ENCODE peak calls at places on chromosomes 2 and 18, in four cellular contexts. Z is spleen, V is cardiac muscle cell, U is H1. P is an unnamed sample.

GRCh38 chr18:63119647-63120046 is 199.9 kb downstream of the BCL2 start:
- DNase-seq in Z (no peak), V (peak), U (peak), P (no peak)

GRCh38 chr2:130766037-130766436 is 10.7 kb downstream of the AMER3 start:
- DNase-seq in Z (peak), V (no peak), U (no peak), P (no peak)

GRCh38 chr2:20198001-20198400 is 26.9 kb downstream of the SDC1 start:
- DNase-seq in Z (no peak), V (no peak), U (no peak), P (peak)

GRCh38 chr18:54191352-54191751 is 33.1 kb downstream of the MBD2 start:
- DNase-seq in Z (no peak), V (no peak), U (no peak), P (no peak)

GRCh38 chr2:213171147-213171546 is 19.7 kb upstream of the IKZF2 start:
- DNase-seq in Z (no peak), V (no peak), U (no peak), P (no peak)

GRCh38 chr2:234845602-234846588 is 105.9 kb upstream of the SH3BP4 start:
- DNase-seq in Z (no peak), V (no peak), U (no peak), P (no peak)

GRCh38 chr18:78857252-78858150 is 122.1 kb upstream of the SALL3 start:
- DNase-seq in Z (no peak), V (no peak), U (no peak), P (no peak)

GRCh38 chr2:195536863-195537262 is 120.2 kb upstream of the SLC39A10 start:
- DNase-seq in Z (no peak), V (no peak), U (no peak), P (no peak)

GRCh38 chr2:229178117-229178516 is 93.0 kb downstream of the PID1 start:
- DNase-seq in Z (no peak), V (no peak), U (no peak), P (no peak)

GRCh38 chr2:52810460-52810859 is 957.1 kb upstream of the CHAC2 start:
- DNase-seq in Z (no peak), V (peak), U (no peak), P (no peak)

GRCh38 chr2:239143858-239144712 is 256.7 kb downstream of the HDAC4 start:
- DNase-seq in Z (peak), V (peak), U (no peak), P (no peak)

GRCh38 chr2:230717595-230717994 is 5.0 kb downstream of the CAB39 start:
- DNase-seq in Z (no peak), V (no peak), U (no peak), P (no peak)

GRCh38 chr18:58953627-58954026 is 89.0 kb downstream of the ZNF532 start:
- DNase-seq in Z (no peak), V (peak), U (no peak), P (no peak)

GRCh38 chr2:317501-318424 is 29.9 kb upstream of the ALKAL2 start:
- DNase-seq in Z (no peak), V (peak), U (no peak), P (no peak)

GRCh38 chr2:135797497-135798274 is 39.3 kb downstream of the LCT start:
- DNase-seq in Z (peak), V (peak), U (peak), P (peak)

GRCh38 chr2:176566936-176567335 is 297.7 kb downstream of the MTX2 start:
- DNase-seq in Z (no peak), V (no peak), U (no peak), P (no peak)

GRCh38 chr2:288002-288742 is at the start of gene ALKAL2:
- DNase-seq in Z (no peak), V (peak), U (no peak), P (peak)

GRCh38 chr2:145076085-145076484 is 556.2 kb upstream of the ZEB2 start:
- DNase-seq in Z (no peak), V (no peak), U (no peak), P (no peak)

GRCh38 chr2:44615950-44616518 is 254.3 kb downstream of the CAMKMT start:
- DNase-seq in Z (no peak), V (no peak), U (no peak), P (no peak)

GRCh38 chr2:28398101-28398834 is 5.6 kb downstream of the FOSL2 start:
- DNase-seq in Z (no peak), V (peak), U (no peak), P (no peak)

GRCh38 chr2:118689456-118689855 is 158.0 kb downstream of the EN1 start:
- DNase-seq in Z (no peak), V (no peak), U (no peak), P (no peak)

GRCh38 chr18:35144628-35145027 is 96.2 kb upstream of the ZNF397 start:
- DNase-seq in Z (no peak), V (no peak), U (no peak), P (no peak)

GRCh38 chr2:98913916-98914712 is 21.9 kb downstream of the CRACDL start:
- DNase-seq in Z (peak), V (no peak), U (no peak), P (peak)

GRCh38 chr2:191617589-191617988 is 60.3 kb upstream of the NABP1 start:
- DNase-seq in Z (no peak), V (no peak), U (no peak), P (no peak)

GRCh38 chr2:218891275-218892135 is 10.9 kb downstream of the WNT10A start:
- DNase-seq in Z (no peak), V (no peak), U (no peak), P (no peak)

GRCh38 chr2:12718662-12719399 is 2.1 kb downstream of the TRIB2 start:
- DNase-seq in Z (peak), V (peak), U (no peak), P (no peak)
- TF ChIP-seq CTCF in Z (no peak), V (no peak), U (no peak), P (no peak)

GRCh38 chr18:25561923-25562322 is 210.0 kb upstream of the ZNF521 start:
- DNase-seq in Z (no peak), V (peak), U (no peak), P (no peak)
- TF ChIP-seq CTCF in Z (no peak), V (peak), U (peak), P (peak)

GRCh38 chr18:76273956-76274355 is 221.1 kb downstream of the ZNF516 start:
- DNase-seq in Z (no peak), V (no peak), U (no peak), P (no peak)

GRCh38 chr18:76275913-76276312 is 219.1 kb downstream of the ZNF516 start:
- DNase-seq in Z (no peak), V (no peak), U (no peak), P (no peak)

GRCh38 chr18:76273036-76273545 is 222.0 kb downstream of the ZNF516 start:
- DNase-seq in Z (no peak), V (no peak), U (no peak), P (no peak)

GRCh38 chr18:76274470-76275289 is 220.4 kb downstream of the ZNF516 start:
- DNase-seq in Z (no peak), V (no peak), U (no peak), P (no peak)
- TF ChIP-seq CTCF in Z (no peak), V (no peak), U (peak), P (peak)

GRCh38 chr2:182020319-182021055 is 34.8 kb downstream of the PPP1R1C start:
- DNase-seq in Z (no peak), V (peak), U (no peak), P (no peak)
- TF ChIP-seq CTCF in Z (no peak), V (no peak), U (no peak), P (no peak)

GRCh38 chr18:3447035-3447894 is 2.7 kb upstream of the TGIF1 start:
- DNase-seq in Z (peak), V (peak), U (no peak), P (peak)

GRCh38 chr18:3440340-3440739 is 9.6 kb upstream of the TGIF1 start:
- DNase-seq in Z (no peak), V (no peak), U (no peak), P (no peak)

GRCh38 chr18:3442894-3443293 is 7.1 kb upstream of the TGIF1 start:
- DNase-seq in Z (no peak), V (no peak), U (no peak), P (no peak)

GRCh38 chr18:3444954-3445353 is 5.0 kb upstream of the TGIF1 start:
- DNase-seq in Z (no peak), V (no peak), U (no peak), P (no peak)

DNA sequence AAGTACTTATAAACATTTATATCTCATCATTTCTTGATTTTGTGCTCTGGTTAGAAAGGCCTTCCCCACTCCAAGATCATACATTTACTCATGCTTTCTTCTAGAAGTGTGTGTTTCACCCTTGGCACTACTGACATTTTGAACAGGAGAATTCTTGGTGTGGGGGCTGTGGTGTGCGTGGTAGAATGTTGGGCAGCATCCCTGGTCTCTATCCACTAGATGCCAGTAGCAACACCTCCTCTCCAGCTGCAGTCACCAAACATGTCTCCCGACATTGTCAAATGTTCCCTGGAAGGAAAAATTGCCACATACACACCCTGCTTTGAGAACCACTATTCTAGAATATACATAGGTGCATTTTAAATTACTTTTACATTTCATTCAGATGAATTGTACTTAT is 8.7 kb upstream of the TGIF1 start:
- DNase-seq in Z (no peak), V (peak), U (no peak), P (no peak)
- TF ChIP-seq CTCF in Z (no peak), V (peak), U (peak), P (peak)

DNA sequence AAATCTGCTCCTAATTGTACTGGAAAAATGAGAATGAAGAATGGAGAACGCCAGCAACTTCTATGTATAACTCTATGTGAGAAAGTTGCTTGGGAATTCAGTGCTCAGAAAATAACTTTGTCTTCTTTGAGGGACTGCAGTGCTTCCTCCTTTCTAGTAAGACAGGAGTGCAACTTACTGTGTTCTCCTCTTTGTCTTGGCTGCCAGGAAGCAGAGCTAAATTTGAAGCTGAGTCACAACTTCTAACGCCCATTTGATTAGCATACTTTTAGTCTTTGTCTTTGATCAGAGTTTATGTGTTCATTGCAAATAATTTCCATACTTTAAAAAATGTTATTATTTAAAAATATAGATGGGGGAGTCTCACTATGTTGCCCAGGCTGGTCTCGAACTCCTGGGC is 6.6 kb downstream of the ARHGAP25 start:
- DNase-seq in Z (no peak), V (peak), U (no peak), P (no peak)
- TF ChIP-seq CTCF in Z (no peak), V (no peak), U (no peak), P (no peak)

GRCh38 chr2:12107849-12108420 is 361.5 kb downstream of the LPIN1 start:
- DNase-seq in Z (no peak), V (peak), U (no peak), P (no peak)

GRCh38 chr2:12110074-12110473 is 363.6 kb downstream of the LPIN1 start:
- DNase-seq in Z (no peak), V (peak), U (no peak), P (no peak)

GRCh38 chr2:12109363-12110017 is 363.1 kb downstream of the LPIN1 start:
- DNase-seq in Z (no peak), V (no peak), U (no peak), P (no peak)

GRCh38 chr2:12116228-12116750 is 369.9 kb downstream of the LPIN1 start:
- DNase-seq in Z (peak), V (no peak), U (no peak), P (no peak)

GRCh38 chr2:12113364-12113763 is 366.9 kb downstream of the LPIN1 start:
- DNase-seq in Z (no peak), V (no peak), U (no peak), P (no peak)
- TF ChIP-seq CTCF in Z (no peak), V (no peak), U (no peak), P (no peak)

GRCh38 chr2:133434962-133435668 is 133.1 kb downstream of the NCKAP5 start:
- DNase-seq in Z (no peak), V (peak), U (no peak), P (no peak)
- TF ChIP-seq CTCF in Z (no peak), V (no peak), U (no peak), P (no peak)

DNA sequence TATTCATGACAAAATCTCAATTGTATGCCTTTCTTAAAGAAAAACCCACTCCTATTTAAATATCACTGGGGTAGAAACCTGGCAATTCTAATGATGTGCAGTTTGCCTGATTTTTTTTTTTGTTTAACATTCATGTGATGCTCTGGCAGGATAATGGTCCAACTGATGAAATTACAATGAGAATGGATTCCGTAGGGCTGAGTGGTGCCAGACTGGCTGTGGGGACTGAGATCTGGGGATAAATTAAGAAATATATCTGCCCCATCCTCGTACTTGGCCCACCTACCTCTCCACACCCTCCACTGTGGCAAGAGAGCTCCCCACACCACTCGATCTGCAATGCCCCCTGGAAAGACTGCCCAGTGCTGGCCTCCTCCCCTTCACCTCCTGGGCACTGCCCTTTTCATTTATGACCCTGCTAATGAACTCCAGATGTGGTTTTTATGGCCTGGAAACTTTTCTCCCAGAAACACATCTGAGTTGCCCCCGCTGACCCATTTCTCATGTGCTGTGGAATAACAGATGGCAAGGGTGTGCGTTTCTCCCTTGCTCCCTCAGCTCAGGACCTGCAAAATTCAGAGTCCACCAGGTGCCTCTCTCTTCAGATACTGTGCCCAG is 33.0 kb upstream of the RPL37A start:
- DNase-seq in Z (no peak), V (no peak), U (no peak), P (no peak)
- TF ChIP-seq CTCF in Z (no peak), V (no peak), U (no peak), P (no peak)